ENCODE peak calls at places on chromosomes 7 and 10, in nine cellular contexts. O is left ventricle myocardium inferior, H is hepatocyte, Q is GM12878, B is kidney epithelial cell, D is gastrocnemius medialis, X is fibroblast of pulmonary artery, A is HCT116, J is psoas muscle. C is an unnamed sample.

GRCh38 chr7:24251568-24251967 is 32.4 kb upstream of the NPY start:
- DNase-seq in D (no peak), O (no peak), J (no peak), X (no peak), H (no peak), B (no peak), Q (no peak), A (no peak), C (no peak)

GRCh38 chr10:35910234-35910633 is 268.1 kb upstream of the FZD8 start:
- DNase-seq in Q (no peak), D (no peak), B (peak), A (no peak), H (no peak), X (peak), J (no peak), O (no peak), C (peak)

GRCh38 chr7:130982160-130982638 is 248.2 kb upstream of the KLF14 start:
- DNase-seq in B (no peak), A (no peak), D (no peak), J (no peak), O (no peak), H (peak), Q (no peak), X (peak), C (no peak)

GRCh38 chr7:80428161-80429054 is 83.5 kb downstream of the GNAT3 start:
- DNase-seq in Q (no peak), H (peak), J (no peak), X (peak), A (peak), O (no peak), D (no peak), B (peak), C (peak)

GRCh38 chr10:44928462-44928861 is 17.3 kb downstream of the TMEM72 start:
- DNase-seq in Q (no peak), B (no peak), O (no peak), A (no peak), D (no peak), J (no peak), H (no peak), X (no peak), C (no peak)

GRCh38 chr7:27961255-27961654 is 219.3 kb downstream of the JAZF1 start:
- DNase-seq in D (no peak), H (no peak), J (no peak), B (peak), A (peak), Q (no peak), O (no peak), X (peak), C (peak)

GRCh38 chr7:22350466-22351328 is 6.3 kb downstream of the RAPGEF5 start:
- DNase-seq in D (no peak), Q (peak), J (no peak), A (peak), B (no peak), O (no peak), X (peak), H (peak), C (no peak)

GRCh38 chr7:64879097-64879730 is 23.9 kb upstream of the ZNF273 start:
- DNase-seq in O (no peak), J (no peak), B (no peak), D (no peak), X (no peak), Q (no peak), A (no peak), H (no peak), C (no peak)

GRCh38 chr7:38369816-38370493 is 96.5 kb upstream of the TARP start:
- DNase-seq in H (peak), J (peak), A (peak), X (peak), Q (no peak), O (peak), D (peak), B (peak), C (peak)

GRCh38 chr7:22672892-22673637 is 53.9 kb upstream of the IL6 start:
- DNase-seq in A (no peak), X (no peak), J (no peak), B (no peak), H (peak), Q (peak), D (no peak), O (no peak), C (no peak)

GRCh38 chr7:122628651-122629411 is 70.1 kb downstream of the RNF133 start:
- DNase-seq in H (peak), J (no peak), A (no peak), B (no peak), Q (no peak), O (no peak), D (no peak), X (no peak), C (no peak)

GRCh38 chr7:80053098-80053497 is 81.5 kb upstream of the GNAI1 start:
- DNase-seq in D (no peak), B (no peak), J (no peak), Q (no peak), H (peak), O (no peak), A (no peak), X (no peak), C (no peak)

GRCh38 chr7:91880016-91880412 is 488 bp downstream of the MTERF1 start:
- DNase-seq in O (no peak), D (no peak), H (peak), Q (no peak), X (peak), B (no peak), A (no peak), J (no peak), C (no peak)

GRCh38 chr7:54833021-54833467 is 74.0 kb upstream of the SEC61G start:
- DNase-seq in J (no peak), H (no peak), B (no peak), Q (no peak), X (no peak), A (no peak), O (no peak), D (no peak), C (no peak)

GRCh38 chr7:82194011-82194410 is 249.6 kb downstream of the CACNA2D1 start:
- DNase-seq in D (no peak), A (no peak), X (peak), O (no peak), B (no peak), H (no peak), J (no peak), Q (no peak), C (peak)

GRCh38 chr7:94380264-94380663 is 14.4 kb upstream of the COL1A2 start:
- DNase-seq in B (no peak), O (no peak), H (no peak), A (no peak), Q (no peak), D (no peak), J (no peak), X (no peak), C (no peak)

GRCh38 chr7:133265821-133266220 is 12.9 kb downstream of the EXOC4 start:
- DNase-seq in A (no peak), H (no peak), B (no peak), D (no peak), X (no peak), J (no peak), O (no peak), Q (no peak), C (no peak)

GRCh38 chr10:15038416-15038815 is 5.3 kb upstream of the OLAH start:
- DNase-seq in A (no peak), Q (no peak), D (no peak), X (no peak), B (no peak), J (no peak), H (no peak), O (no peak), C (no peak)

GRCh38 chr7:87959336-87959735 is 25.3 kb downstream of the ADAM22 start:
- DNase-seq in O (no peak), X (no peak), A (no peak), B (no peak), Q (no peak), D (no peak), J (no peak), H (no peak), C (no peak)

GRCh38 chr10:78331391-78331922 is 297.8 kb downstream of the RPS24 start:
- DNase-seq in H (no peak), D (no peak), O (no peak), Q (no peak), X (peak), J (no peak), A (no peak), B (no peak), C (no peak)

GRCh38 chr10:48607356-48608278 is 2.7 kb upstream of the ARHGAP22 start:
- DNase-seq in H (no peak), D (no peak), J (no peak), B (no peak), O (no peak), X (no peak), A (no peak), Q (no peak), C (no peak)

GRCh38 chr7:14637968-14638367 is 264.6 kb downstream of the DGKB start:
- DNase-seq in D (no peak), J (no peak), Q (no peak), O (no peak), X (no peak), H (no peak), A (no peak), B (no peak), C (no peak)

GRCh38 chr10:116732546-116732945 is 9.8 kb downstream of the HSPA12A start:
- DNase-seq in J (no peak), H (no peak), Q (no peak), B (no peak), D (no peak), O (no peak), A (no peak), X (no peak), C (no peak)

GRCh38 chr7:28708033-28708451 is 250.1 kb downstream of the TRIL start:
- DNase-seq in H (peak), D (no peak), B (no peak), X (peak), J (peak), Q (no peak), A (no peak), O (no peak), C (peak)

GRCh38 chr7:30730996-30731395 is 20.9 kb upstream of the INMT start:
- DNase-seq in D (no peak), H (no peak), Q (no peak), A (no peak), J (no peak), X (no peak), B (no peak), O (no peak), C (no peak)

GRCh38 chr7:44279731-44280505 is 45.5 kb downstream of the CAMK2B start:
- DNase-seq in Q (no peak), D (peak), O (peak), H (no peak), A (no peak), J (peak), B (no peak), X (no peak), C (no peak)

GRCh38 chr10:82736305-82736704 is 861.3 kb downstream of the NRG3 start:
- DNase-seq in H (no peak), D (no peak), Q (no peak), J (no peak), A (no peak), B (no peak), O (no peak), X (no peak), C (no peak)

GRCh38 chr7:80967536-80968297 is 48.9 kb upstream of the SEMA3C start:
- DNase-seq in Q (no peak), D (no peak), J (no peak), O (no peak), A (no peak), H (no peak), B (no peak), X (no peak), C (peak)

GRCh38 chr10:102615361-102615760 is 28.9 kb upstream of the TRIM8 start:
- DNase-seq in X (no peak), D (no peak), A (no peak), J (peak), B (no peak), H (no peak), O (peak), Q (no peak), C (no peak)

DNA sequence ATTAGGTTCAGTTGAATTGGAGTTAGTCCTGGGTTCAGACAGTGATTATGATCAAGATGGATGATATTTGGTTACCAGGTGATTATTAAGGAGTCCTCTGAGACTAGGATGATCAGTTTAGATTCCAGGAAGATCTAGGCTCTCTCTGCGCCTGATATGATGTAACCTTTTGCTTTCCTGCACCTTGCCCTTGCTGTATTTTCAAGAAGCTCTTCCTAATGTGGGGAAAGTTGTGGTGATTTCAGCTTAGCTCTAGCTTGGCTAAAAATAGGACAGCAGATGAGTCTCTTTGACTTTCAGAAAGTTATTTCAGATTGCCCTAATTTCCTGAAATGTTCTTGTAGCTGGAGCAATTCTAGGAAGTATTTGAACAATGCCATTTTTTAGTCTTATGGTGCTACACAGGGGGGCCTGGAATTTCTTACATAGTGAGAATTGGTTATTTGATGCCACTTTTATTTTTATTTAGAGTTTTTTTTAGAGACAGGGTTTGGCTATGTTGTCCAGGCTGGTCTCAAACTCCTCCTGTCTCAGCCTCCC is 3.8 kb downstream of the LCOR start:
- DNase-seq in B (no peak), A (no peak), J (no peak), H (peak), D (no peak), Q (no peak), X (no peak), O (no peak), C (no peak)
- H3K4me3 ChIP-seq in B (no peak), A (no peak), J (peak), H (no peak), D (no peak), Q (peak), X (no peak), O (no peak), C (no peak)

DNA sequence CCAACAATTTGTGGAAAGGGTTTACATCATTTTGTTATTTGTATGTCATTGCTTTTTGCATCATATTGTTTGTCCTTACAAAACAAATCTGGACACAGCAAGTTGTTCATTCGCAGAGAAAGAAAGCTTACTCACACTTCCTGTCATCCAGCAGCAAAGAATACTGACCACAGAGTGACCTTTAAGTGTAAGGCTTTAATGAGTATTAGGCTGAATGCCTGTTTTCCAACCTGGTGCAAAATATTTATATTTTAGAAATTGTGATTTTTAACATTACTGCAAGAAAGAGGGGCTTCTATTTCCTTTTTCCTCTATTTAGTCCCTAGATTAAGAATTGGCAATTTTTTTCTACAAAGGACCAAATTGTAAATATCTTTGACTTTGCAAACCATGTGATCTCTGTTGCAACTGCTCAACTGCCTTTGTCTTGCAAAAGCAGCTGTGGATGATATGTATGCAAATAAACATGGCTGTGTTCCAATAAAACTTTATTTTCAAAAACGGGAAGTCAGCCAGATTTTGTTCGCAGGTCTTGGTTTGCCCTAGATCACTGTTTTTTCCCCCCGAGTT is 27.8 kb upstream of the ITGB1 start:
- DNase-seq in D (no peak), O (no peak), A (no peak), Q (no peak), B (no peak), H (no peak), J (no peak), X (peak), C (no peak)
- H3K4me3 ChIP-seq in D (no peak), O (no peak), A (peak), Q (no peak), B (no peak), H (no peak), J (no peak), X (no peak), C (no peak)

DNA sequence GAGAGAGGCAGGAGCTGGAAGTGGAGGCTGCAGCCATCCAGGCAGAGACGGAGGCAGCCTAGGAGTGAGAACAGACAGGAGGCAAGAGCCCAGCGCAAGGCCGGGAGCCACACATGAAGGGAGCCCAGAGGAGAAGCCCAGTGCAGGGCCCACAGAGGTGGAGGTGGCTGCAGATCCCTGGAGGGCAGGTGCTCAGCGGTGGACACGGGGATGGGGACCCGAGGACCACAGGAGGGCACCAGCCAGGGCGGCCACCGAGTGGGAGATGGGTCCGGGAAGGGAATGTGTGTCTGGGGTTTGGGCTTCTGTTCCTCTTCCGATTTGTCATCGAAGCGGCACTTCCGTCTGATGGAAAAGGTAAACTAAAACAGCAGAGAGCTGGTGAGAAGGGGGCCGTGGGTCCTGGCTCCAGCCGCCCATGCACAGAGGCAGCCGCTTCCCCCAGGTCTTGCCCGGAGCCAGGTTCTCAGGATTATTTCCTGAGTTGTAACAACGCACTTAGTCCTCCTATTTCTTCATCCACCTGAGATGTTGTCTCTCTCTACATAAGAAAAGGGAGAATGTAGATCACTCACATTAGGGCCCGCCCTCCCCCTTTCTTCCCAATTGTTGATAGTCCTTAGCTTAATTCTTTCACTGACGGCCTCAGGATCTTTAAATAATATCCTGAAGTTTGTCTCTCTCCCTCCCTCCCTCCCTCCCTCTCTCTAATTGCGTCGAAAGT is 174.9 kb upstream of the PPP2R2D start:
- DNase-seq in A (no peak), D (no peak), H (no peak), B (no peak), J (peak), Q (no peak), X (no peak), O (no peak), C (no peak)
- H3K4me3 ChIP-seq in A (no peak), D (no peak), H (no peak), B (no peak), J (no peak), Q (no peak), X (no peak), O (peak), C (no peak)

DNA sequence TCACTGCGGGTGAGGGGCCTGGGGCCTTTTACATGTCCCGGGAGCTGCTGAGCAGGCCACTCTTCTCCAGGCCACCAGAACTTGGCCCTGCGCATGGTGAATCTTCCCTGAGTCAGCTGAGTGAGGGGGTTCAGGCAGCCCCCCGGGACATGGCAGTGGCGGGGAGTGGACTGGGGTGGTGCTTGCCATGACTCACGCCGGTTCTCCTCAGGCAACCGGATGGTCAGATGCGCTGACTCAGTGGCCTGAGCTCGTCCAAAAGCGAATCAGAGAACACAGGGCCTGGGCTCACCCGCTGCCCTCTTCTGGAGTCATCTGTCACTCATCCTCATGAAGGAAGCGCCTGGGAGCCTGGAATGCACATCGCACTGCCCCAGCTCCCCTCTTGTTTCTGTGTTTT is 33.5 kb downstream of the HTRA1 start:
- DNase-seq in J (peak), B (no peak), A (peak), H (no peak), O (no peak), D (no peak), Q (no peak), X (peak), C (no peak)
- H3K4me3 ChIP-seq in J (no peak), B (no peak), A (peak), H (no peak), O (no peak), D (no peak), Q (no peak), X (no peak), C (no peak)

C was measured in epithelial cell of proximal tubule.